ENCODE peak calls at places on chromosomes 13 and 19, in four cellular contexts. Q, Z, I and T are unnamed samples.

GRCh38 chr19:58581227-58582141 is 8.3 kb upstream of the MZF1 start:
- DNase-seq in I (peak), Q (no peak), Z (peak), T (peak)

GRCh38 chr13:30908416-30908980 is 2.4 kb downstream of the MEDAG start:
- DNase-seq in Z (no peak), I (no peak), Q (no peak), T (no peak)

GRCh38 chr19:13006431-13007281 is 11.4 kb downstream of the NFIX start:
- DNase-seq in Q (no peak), I (peak), Z (no peak), T (no peak)

GRCh38 chr13:112874751-112875300 is 94.2 kb upstream of the MCF2L start:
- DNase-seq in Q (no peak), I (no peak), Z (no peak), T (no peak)

GRCh38 chr13:97359181-97360057 is 74.5 kb upstream of the RAP2A start:
- DNase-seq in Q (no peak), I (no peak), Z (peak), T (peak)

GRCh38 chr19:35533822-35534521 is 716 bp downstream of the GAPDHS start:
- DNase-seq in Q (no peak), Z (no peak), I (no peak), T (no peak)

GRCh38 chr13:109243311-109243951 is 543.0 kb downstream of the IRS2 start:
- DNase-seq in Z (no peak), Q (peak), I (no peak), T (no peak)

GRCh38 chr19:45791744-45792481 is 732 bp downstream of the DMWD start:
- DNase-seq in Z (no peak), Q (no peak), I (no peak), T (no peak)

GRCh38 chr13:24995225-24995804 is 100.6 kb upstream of the PABPC3 start:
- DNase-seq in I (no peak), Q (peak), Z (no peak), T (peak)

GRCh38 chr13:82698383-82698782 is 1183.9 kb downstream of the SLITRK1 start:
- DNase-seq in Q (no peak), I (no peak), Z (no peak), T (no peak)

GRCh38 chr13:44132710-44133109 is 240.9 kb upstream of the SERP2 start:
- DNase-seq in I (peak), Q (no peak), Z (no peak), T (no peak)

GRCh38 chr19:5947435-5947834 is 30.5 kb downstream of the RANBP3 start:
- DNase-seq in Q (no peak), I (peak), Z (no peak), T (no peak)

GRCh38 chr13:82772802-82773201 is 1109.5 kb downstream of the SLITRK1 start:
- DNase-seq in Q (no peak), I (no peak), Z (no peak), T (no peak)

GRCh38 chr13:94344126-94344863 is 135.2 kb downstream of the DCT start:
- DNase-seq in Q (no peak), I (no peak), Z (no peak), T (no peak)
- TF ChIP-seq CTCF in Q (no peak), I (no peak), Z (no peak), T (no peak)

DNA sequence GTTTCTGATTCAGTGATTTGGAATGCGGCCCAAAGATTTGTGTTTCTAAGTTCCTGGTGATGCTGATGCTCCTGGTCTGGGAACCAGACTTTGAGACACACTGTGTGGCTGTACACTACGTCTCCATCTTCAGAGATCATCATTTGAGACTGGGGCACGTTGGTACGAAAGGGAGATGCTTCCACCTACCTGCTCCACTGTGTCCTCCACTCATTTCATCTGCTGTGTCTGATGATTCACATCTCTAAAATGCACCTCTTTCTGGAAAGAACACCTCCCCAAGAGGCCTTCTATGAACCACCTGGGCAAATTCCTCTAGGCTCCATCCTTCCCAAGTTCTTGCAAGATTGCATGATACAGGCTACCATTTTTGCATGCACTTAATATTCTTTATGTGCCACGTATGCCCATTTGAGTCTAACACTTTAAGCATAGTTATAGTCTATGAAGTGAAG is 58.6 kb downstream of the ERCC5 start:
- DNase-seq in Q (no peak), I (no peak), Z (no peak), T (no peak)
- TF ChIP-seq CTCF in Q (no peak), I (no peak), Z (no peak), T (no peak)

GRCh38 chr13:33606692-33607091 is 211.3 kb upstream of the RFC3 start:
- DNase-seq in Q (no peak), I (no peak), Z (no peak), T (peak)
- TF ChIP-seq CTCF in Q (no peak), I (no peak), Z (no peak), T (peak)

DNA sequence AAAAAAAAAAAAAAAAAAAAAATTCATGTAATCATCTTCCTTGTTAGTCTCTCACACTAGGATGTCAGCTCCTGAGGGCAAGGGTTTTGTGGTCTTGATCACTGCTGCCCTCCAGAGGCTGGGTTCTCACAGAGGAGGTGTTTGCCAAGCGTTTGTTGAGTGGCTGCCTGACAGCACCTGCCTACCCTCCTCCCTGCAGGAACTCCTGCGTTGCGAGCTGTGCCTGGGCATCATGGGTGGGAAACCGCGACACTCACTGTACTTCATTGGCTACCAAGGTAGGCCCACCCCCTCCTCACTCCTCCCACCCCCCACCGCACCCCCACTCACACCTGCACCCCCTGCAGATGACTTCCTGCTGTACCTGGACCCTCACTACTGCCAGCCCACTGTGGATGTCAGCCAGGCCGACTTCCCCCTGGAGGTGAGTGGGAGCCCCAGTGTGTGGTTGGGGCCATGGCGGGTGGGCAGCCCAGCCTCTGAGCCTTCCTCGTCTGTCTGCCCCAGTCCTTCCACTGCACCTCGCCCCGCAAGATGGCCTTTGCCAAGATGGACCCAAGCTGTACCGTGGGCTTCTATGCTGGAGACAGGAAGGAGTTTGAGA is 8.1 kb downstream of the ATG4D start:
- DNase-seq in I (no peak), Q (no peak), Z (no peak), T (no peak)
- TF ChIP-seq CTCF in I (no peak), Q (no peak), Z (no peak), T (no peak)

GRCh38 chr19:11460207-11460606 is 20.6 kb downstream of the ELAVL3 start:
- DNase-seq in I (no peak), Q (no peak), Z (no peak), T (no peak)
- TF ChIP-seq CTCF in I (no peak), Q (no peak), Z (no peak), T (peak)

GRCh38 chr13:21063031-21063430 is 1.6 kb upstream of the LATS2 start:
- DNase-seq in Z (no peak), I (no peak), Q (no peak), T (no peak)

GRCh38 chr13:21060827-21061076 is 634 bp downstream of the LATS2 start:
- DNase-seq in Q (no peak), I (no peak), Z (no peak), T (peak)

GRCh38 chr13:21058361-21058760 is 3.0 kb downstream of the LATS2 start:
- DNase-seq in Z (no peak), Q (no peak), I (no peak), T (no peak)

GRCh38 chr13:21060063-21060826 is 1.1 kb downstream of the LATS2 start:
- DNase-seq in Q (no peak), I (peak), Z (peak), T (peak)

GRCh38 chr13:21061077-21061945 is at the start of gene LATS2:
- DNase-seq in I (peak), Q (peak), Z (peak), T (peak)
- TF ChIP-seq CTCF in I (peak), Q (peak), Z (no peak), T (no peak)

GRCh38 chr13:46129955-46130354 is 25.1 kb upstream of the CPB2 start:
- DNase-seq in I (no peak), Q (no peak), Z (no peak), T (no peak)
- TF ChIP-seq CTCF in I (no peak), Q (no peak), Z (no peak), T (no peak)